ENCODE peak calls at places on chromosome 1, in six cellular contexts. P, J, H, Y, W and I are unnamed samples.
A peak's percentile ranks its signal among the peaks of the same experiment; 100 is the strongest.

GRCh38 chr1:17010601-17011438 is 908 bp downstream of the ATP13A2 start:
- DNase-seq in P (no peak), Y (peak; percentile 18), J (no peak), H (no peak), W (peak; percentile 39), I (peak; percentile 64)

GRCh38 chr1:20551945-20552727 is at the start of gene FAM43B:
- DNase-seq in Y (no peak), H (peak; percentile 90), P (no peak), J (no peak), W (no peak), I (no peak)

GRCh38 chr1:200075938-200076546 is 48.5 kb downstream of the NR5A2 start:
- DNase-seq in W (peak; percentile 86), P (peak; percentile 72), H (no peak), J (peak; percentile 53), Y (no peak), I (peak; percentile 74)

GRCh38 chr1:47192458-47193384 is 2.9 kb upstream of the PDZK1IP1 start:
- DNase-seq in J (peak; percentile 36), P (peak; percentile 58), H (peak; percentile 81), W (peak; percentile 37), Y (peak; percentile 62), I (peak; percentile 59)

GRCh38 chr1:183989078-183989577 is 48.4 kb downstream of the COLGALT2 start:
- DNase-seq in P (peak; percentile 54), W (peak; percentile 49), H (no peak), Y (no peak), J (peak; percentile 12), I (peak; percentile 83)

GRCh38 chr1:227733751-227734545 is 1.2 kb downstream of the JMJD4 start:
- DNase-seq in P (no peak), Y (no peak), W (no peak), H (no peak), J (no peak), I (no peak)

GRCh38 chr1:158716335-158716734 is 4.2 kb downstream of the OR6K3 start:
- DNase-seq in W (no peak), Y (no peak), P (no peak), J (no peak), H (no peak), I (no peak)

GRCh38 chr1:42380617-42381423 is at the start of gene RIMKLA:
- DNase-seq in H (peak; percentile 89), P (no peak), Y (peak; percentile 89), J (no peak), W (no peak), I (no peak)

GRCh38 chr1:170296642-170297041 is 150.9 kb downstream of the NTMT2 start:
- DNase-seq in H (no peak), W (no peak), Y (no peak), J (no peak), P (no peak), I (peak; percentile 65)

GRCh38 chr1:248842781-248843331 is 4.8 kb downstream of the ZNF672 start:
- DNase-seq in W (no peak), J (no peak), P (no peak), H (no peak), Y (no peak), I (no peak)

GRCh38 chr1:172401907-172402306 is 18.6 kb upstream of the C1orf105 start:
- DNase-seq in H (peak; percentile 11), Y (no peak), J (no peak), W (no peak), P (no peak), I (no peak)

GRCh38 chr1:48526045-48526714 is 54.2 kb upstream of the SPATA6 start:
- DNase-seq in W (peak; percentile 32), Y (peak; percentile 92), P (no peak), H (no peak), J (peak; percentile 66), I (no peak)

GRCh38 chr1:234772345-234773147 is 162.6 kb upstream of the IRF2BP2 start:
- DNase-seq in P (peak; percentile 99), H (peak; percentile 50), W (peak; percentile 97), Y (no peak), J (peak; percentile 90), I (peak; percentile 99)

GRCh38 chr1:198540580-198540979 is at the start of gene ATP6V1G3:
- DNase-seq in W (no peak), P (no peak), J (no peak), Y (no peak), H (no peak), I (no peak)

GRCh38 chr1:221256773-221257172 is 377.5 kb downstream of the HLX start:
- DNase-seq in W (no peak), P (no peak), J (no peak), Y (no peak), H (no peak), I (no peak)

GRCh38 chr1:202010042-202011015 is at the start of gene ELF3:
- DNase-seq in P (no peak), H (peak; percentile 95), J (no peak), W (no peak), Y (peak; percentile 89), I (no peak)

GRCh38 chr1:224882264-224882663 is 47.2 kb upstream of the DNAH14 start:
- DNase-seq in P (no peak), Y (no peak), J (no peak), W (no peak), H (no peak), I (no peak)

GRCh38 chr1:229388876-229389580 is 44.9 kb downstream of the ACTA1 start:
- DNase-seq in J (peak; percentile 16), W (peak; percentile 57), H (no peak), Y (no peak), P (peak; percentile 34), I (peak; percentile 48)

GRCh38 chr1:118989878-118990378 is 1.8 kb upstream of the TBX15 start:
- DNase-seq in H (no peak), P (peak; percentile 55), Y (no peak), W (no peak), J (no peak), I (no peak)

GRCh38 chr1:59006309-59006698 is 222.5 kb upstream of the JUN start:
- DNase-seq in W (no peak), Y (no peak), H (peak; percentile 3), P (no peak), J (no peak), I (no peak)

GRCh38 chr1:222048030-222048632 is 306.2 kb upstream of the DUSP10 start:
- DNase-seq in J (peak; percentile 30), W (peak; percentile 22), H (no peak), Y (no peak), P (peak; percentile 79), I (peak; percentile 78)

GRCh38 chr1:117838911-117839310 is 90.5 kb downstream of the GDAP2 start:
- DNase-seq in J (no peak), H (no peak), W (peak; percentile 32), Y (no peak), P (peak; percentile 75), I (peak; percentile 87)